ENCODE peak calls at places on chromosome 22, in five cellular contexts. Y is AG10803, X is psoas muscle, R is H9, W is kidney. P is an unnamed sample.

GRCh38 chr22:27580311-27580897 is 221.2 kb downstream of the MN1 start:
- DNase-seq in Y (peak), X (no peak), R (no peak), W (no peak), P (no peak)

GRCh38 chr22:32531228-32531627 is 56.6 kb downstream of the FBXO7 start:
- DNase-seq in Y (peak), X (peak), R (no peak), W (peak), P (no peak)

GRCh38 chr22:48750826-48751440 is 1076.7 kb downstream of the BRD1 start:
- DNase-seq in Y (no peak), X (no peak), R (no peak), W (no peak), P (no peak)

GRCh38 chr22:50184004-50184461 is 1.7 kb upstream of the TRABD start:
- DNase-seq in Y (peak), X (peak), R (no peak), W (peak), P (no peak)

GRCh38 chr22:24284747-24285203 is 14.1 kb downstream of the SPECC1L start:
- DNase-seq in Y (no peak), X (no peak), R (no peak), W (no peak), P (no peak)

GRCh38 chr22:34808618-34809017 is 257.3 kb upstream of the ISX start:
- DNase-seq in Y (peak), X (no peak), R (no peak), W (no peak), P (no peak)

GRCh38 chr22:34111210-34111824 is 191.0 kb upstream of the LARGE1 start:
- DNase-seq in Y (peak), X (no peak), R (peak), W (no peak), P (peak)

GRCh38 chr22:50210378-50211139 is 9.7 kb downstream of the SELENOO start:
- DNase-seq in Y (no peak), X (no peak), R (no peak), W (peak), P (no peak)

GRCh38 chr22:24696551-24697001 is 77.9 kb downstream of the PIWIL3 start:
- DNase-seq in Y (no peak), X (no peak), R (no peak), W (peak), P (no peak)

GRCh38 chr22:48573766-48574165 is 1253.9 kb downstream of the BRD1 start:
- DNase-seq in Y (no peak), X (no peak), R (no peak), W (peak), P (no peak)

GRCh38 chr22:44181912-44182590 is 1.3 kb downstream of the PARVG start:
- DNase-seq in Y (no peak), X (no peak), R (no peak), W (peak), P (no peak)

GRCh38 chr22:26756675-26757293 is 99.4 kb downstream of the MIAT start:
- DNase-seq in Y (peak), X (peak), R (peak), W (peak), P (peak)

GRCh38 chr22:24994070-24994763 is 41.7 kb downstream of the KIAA1671 start:
- DNase-seq in Y (peak), X (no peak), R (peak), W (no peak), P (no peak)

GRCh38 chr22:22348127-22348814 is 103.7 kb downstream of the VPREB1 start:
- DNase-seq in Y (no peak), X (no peak), R (peak), W (no peak), P (no peak)

GRCh38 chr22:49546811-49547585 is 280.7 kb downstream of the BRD1 start:
- DNase-seq in Y (no peak), X (no peak), R (no peak), W (peak), P (no peak)

GRCh38 chr22:29195964-29196666 is 9.6 kb upstream of the EMID1 start:
- DNase-seq in Y (no peak), X (no peak), R (no peak), W (peak), P (no peak)

GRCh38 chr22:24208012-24208749 is 26.9 kb downstream of the SUSD2 start:
- DNase-seq in Y (peak), X (no peak), R (no peak), W (no peak), P (no peak)

GRCh38 chr22:24420977-24421343 is 6.4 kb upstream of the ADORA2A start:
- DNase-seq in Y (no peak), X (no peak), R (no peak), W (no peak), P (no peak)

GRCh38 chr22:50188356-50188755 is 2.6 kb downstream of the TRABD start:
- DNase-seq in Y (no peak), X (no peak), R (no peak), W (peak), P (no peak)

GRCh38 chr22:29031236-29031982 is 30.2 kb downstream of the C22orf31 start:
- DNase-seq in Y (peak), X (peak), R (peak), W (peak), P (no peak)

GRCh38 chr22:30887861-30888260 is 80.7 kb downstream of the MORC2 start:
- DNase-seq in Y (no peak), X (no peak), R (peak), W (peak), P (no peak)

GRCh38 chr22:49903322-49904039 is 14.8 kb downstream of the ALG12 start:
- DNase-seq in Y (no peak), X (no peak), R (no peak), W (peak), P (no peak)

GRCh38 chr22:32752868-32753520 is 48.5 kb upstream of the TIMP3 start:
- DNase-seq in Y (no peak), X (peak), R (no peak), W (no peak), P (no peak)

GRCh38 chr22:42419328-42419881 is 12.8 kb downstream of the NFAM1 start:
- DNase-seq in Y (no peak), X (no peak), R (no peak), W (peak), P (no peak)

GRCh38 chr22:28833276-28833923 is 33.0 kb upstream of the XBP1 start:
- DNase-seq in Y (no peak), X (no peak), R (no peak), W (no peak), P (no peak)

GRCh38 chr22:45082795-45083194 is 73.0 kb upstream of the PHF21B start:
- DNase-seq in Y (no peak), X (no peak), R (peak), W (no peak), P (no peak)

GRCh38 chr22:45683680-45684079 is 12.0 kb downstream of the ATXN10 start:
- DNase-seq in Y (no peak), X (no peak), R (no peak), W (no peak), P (no peak)

GRCh38 chr22:48483764-48484528 is 1343.7 kb downstream of the BRD1 start:
- DNase-seq in Y (no peak), X (no peak), R (peak), W (peak), P (no peak)

GRCh38 chr22:23514317-23515038 is 65.6 kb downstream of the IGLL1 start:
- DNase-seq in Y (no peak), X (no peak), R (peak), W (no peak), P (no peak)

GRCh38 chr22:39928556-39929401 is 27.9 kb downstream of the GRAP2 start:
- DNase-seq in Y (no peak), X (no peak), R (no peak), W (no peak), P (no peak)

GRCh38 chr22:43197271-43197941 is 10.5 kb upstream of the TTLL12 start:
- DNase-seq in Y (peak), X (peak), R (no peak), W (peak), P (no peak)

GRCh38 chr22:30263883-30264282 is 2.8 kb downstream of the OSM start:
- DNase-seq in Y (no peak), X (no peak), R (no peak), W (no peak), P (no peak)

GRCh38 chr22:24077416-24077815 is 66.3 kb downstream of the CABIN1 start:
- DNase-seq in Y (no peak), X (no peak), R (no peak), W (no peak), P (no peak)

GRCh38 chr22:48147404-48147803 is 1385.0 kb downstream of the TBC1D22A start:
- DNase-seq in Y (no peak), X (no peak), R (peak), W (no peak), P (no peak)

GRCh38 chr22:50318356-50318697 is 8.5 kb downstream of the DENND6B start:
- DNase-seq in Y (no peak), X (no peak), R (no peak), W (no peak), P (no peak)

GRCh38 chr22:20495861-20496681 is 476 bp upstream of the KLHL22 start:
- DNase-seq in Y (peak), X (peak), R (peak), W (peak), P (peak)

GRCh38 chr22:20498913-20499312 is 3.3 kb upstream of the KLHL22 start:
- DNase-seq in Y (no peak), X (no peak), R (no peak), W (no peak), P (no peak)

GRCh38 chr22:20497426-20497825 is 1.8 kb upstream of the KLHL22 start:
- DNase-seq in Y (no peak), X (no peak), R (no peak), W (peak), P (no peak)

GRCh38 chr22:20491346-20491745 is 4.2 kb downstream of the KLHL22 start:
- DNase-seq in Y (no peak), X (no peak), R (no peak), W (peak), P (no peak)

GRCh38 chr22:20494978-20495860 is at the start of gene KLHL22:
- DNase-seq in Y (peak), X (no peak), R (peak), W (peak), P (no peak)
- TF ChIP-seq CTCF in Y (no peak), X (no peak), R (no peak), W (no peak), P (no peak)

DNA sequence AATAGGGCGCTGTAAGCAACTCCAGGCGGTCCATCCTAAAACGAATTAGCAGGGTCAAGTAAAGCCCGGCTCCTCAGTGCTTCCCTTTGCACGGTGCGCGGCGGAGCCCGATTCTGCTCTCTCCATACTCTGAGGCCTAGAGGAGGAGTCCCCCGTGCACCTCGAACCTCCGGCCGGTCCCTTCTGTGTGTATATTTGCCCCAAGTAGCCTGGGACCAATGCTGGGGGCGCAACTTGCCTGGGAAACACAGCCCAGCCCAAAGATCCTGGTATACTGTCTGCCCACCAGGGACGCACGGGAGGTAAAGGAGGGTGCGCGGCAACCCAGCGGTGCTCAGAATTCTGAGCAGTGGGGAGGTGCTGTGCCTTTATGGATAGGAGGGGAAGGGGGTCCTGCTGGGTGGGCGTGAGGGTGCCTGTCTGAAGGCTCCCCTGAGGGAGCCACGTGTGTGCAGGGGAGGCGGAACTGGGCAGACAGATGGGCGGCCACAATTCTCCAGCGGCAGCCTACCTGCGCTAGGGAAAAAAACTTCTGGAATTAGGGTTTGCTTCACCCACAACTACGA is 4.8 kb upstream of the TBX1 start:
- DNase-seq in Y (no peak), X (no peak), R (no peak), W (no peak), P (no peak)
- TF ChIP-seq CTCF in Y (no peak), X (no peak), R (no peak), W (no peak), P (no peak)

GRCh38 chr22:36743591-36744412 is 32.1 kb downstream of the IFT27 start:
- DNase-seq in Y (no peak), X (no peak), R (peak), W (peak), P (no peak)

GRCh38 chr22:36740716-36741115 is 35.2 kb downstream of the IFT27 start:
- DNase-seq in Y (no peak), X (no peak), R (peak), W (no peak), P (no peak)

GRCh38 chr22:36743011-36743410 is 32.9 kb downstream of the IFT27 start:
- DNase-seq in Y (no peak), X (no peak), R (peak), W (no peak), P (no peak)

GRCh38 chr22:36741204-36741793 is 34.6 kb downstream of the IFT27 start:
- DNase-seq in Y (no peak), X (no peak), R (peak), W (no peak), P (no peak)

DNA sequence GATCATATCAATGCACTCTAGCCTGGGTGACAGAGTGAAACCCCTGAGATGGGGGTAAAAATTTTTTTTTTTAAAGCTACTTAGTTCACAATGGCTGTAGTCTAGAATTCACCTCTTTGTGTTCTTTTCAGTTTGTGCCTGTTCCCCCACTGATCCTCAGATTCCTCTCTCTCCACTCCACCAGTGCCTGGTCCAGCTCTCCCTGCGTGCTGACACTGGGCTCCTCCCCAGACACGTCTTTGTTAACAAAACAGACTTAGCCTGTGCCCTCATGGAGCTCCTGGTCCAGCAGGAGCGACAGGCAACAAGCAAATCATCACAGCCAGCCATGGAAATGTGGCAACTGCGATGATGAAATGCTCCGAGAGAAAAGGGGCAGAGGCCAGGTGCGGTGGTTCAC is 34.0 kb downstream of the IFT27 start:
- DNase-seq in Y (no peak), X (no peak), R (peak), W (no peak), P (no peak)
- TF ChIP-seq CTCF in Y (no peak), X (no peak), R (no peak), W (no peak), P (no peak)

DNA sequence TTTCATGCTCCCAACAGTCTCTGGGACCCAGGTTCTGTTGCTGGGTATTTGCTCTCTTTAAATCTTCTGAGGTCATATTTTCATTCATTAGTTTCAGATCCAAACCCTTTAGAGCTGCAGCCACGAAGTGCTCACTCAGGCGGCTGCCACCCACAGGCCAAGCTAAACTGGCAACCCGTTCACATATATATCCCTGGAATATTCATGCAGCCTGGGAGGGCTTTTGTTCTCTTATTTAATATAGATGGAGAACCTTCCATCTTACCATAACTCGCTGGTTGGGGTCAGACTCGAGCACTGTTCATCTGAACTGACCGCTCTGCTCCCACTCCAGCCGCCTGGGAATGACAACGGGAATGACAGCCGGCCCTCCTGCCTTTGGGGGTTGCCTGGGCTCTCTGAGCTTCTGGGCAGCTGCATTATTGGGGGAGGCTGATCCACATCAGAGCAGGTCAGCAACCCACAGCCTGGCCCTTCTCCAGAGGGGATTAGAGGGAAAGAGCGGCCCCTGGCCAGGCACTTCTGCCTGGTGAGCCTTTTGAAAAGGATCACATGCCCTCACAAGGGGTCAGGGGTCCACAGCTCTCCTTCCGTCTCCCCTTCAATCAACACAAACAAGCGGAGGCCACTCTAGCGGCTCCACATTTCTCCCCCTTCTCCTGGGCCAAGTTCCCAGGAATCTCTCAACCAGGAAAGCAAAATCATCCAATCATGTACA is 11.9 kb downstream of the TMEM184B start:
- DNase-seq in Y (no peak), X (no peak), R (no peak), W (no peak), P (no peak)
- TF ChIP-seq CTCF in Y (peak), X (no peak), R (no peak), W (no peak), P (no peak)

DNA sequence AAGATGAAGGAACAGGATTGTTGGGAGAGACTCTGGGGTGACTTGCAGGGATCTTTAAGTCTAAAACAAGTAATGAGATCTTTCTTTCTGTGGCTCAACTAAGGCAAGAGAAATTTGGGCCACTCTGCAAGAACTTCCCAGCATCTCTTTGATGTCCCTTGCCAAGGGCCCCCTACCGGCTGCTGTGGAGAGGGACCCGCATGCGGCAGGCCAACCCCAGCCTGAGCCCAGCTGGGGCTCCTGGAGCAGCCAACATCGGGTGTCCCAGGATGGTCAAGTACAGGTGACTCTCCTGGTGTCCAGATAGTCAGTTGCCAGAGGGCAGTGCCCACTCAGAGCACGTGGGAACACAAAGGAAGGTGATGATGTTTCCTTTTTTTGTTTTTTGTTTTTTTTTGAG is 363.2 kb downstream of the TBC1D22A start:
- DNase-seq in Y (no peak), X (no peak), R (no peak), W (no peak), P (no peak)
- TF ChIP-seq CTCF in Y (peak), X (no peak), R (peak), W (no peak), P (peak)